ENCODE peak calls at places on chromosomes 7 and 10, in four cellular contexts. One of them, this sample, is unnamed.

GRCh38 chr10:119401671-119402395 is 140.7 kb downstream of the RGS10 start:
- DNase-seq in GM10248: no peak
- DNase-seq in lung: peak
- DNase-seq in HFF-Myc: peak
- DNase-seq in this sample: peak

GRCh38 chr10:32104622-32105509 is 48.6 kb upstream of the KIF5B start:
- DNase-seq in lung: no peak
- DNase-seq in GM10248: no peak
- DNase-seq in HFF-Myc: no peak
- DNase-seq in this sample: no peak

GRCh38 chr10:70582793-70583700 is 19.5 kb downstream of the PRF1 start:
- DNase-seq in HFF-Myc: no peak
- DNase-seq in GM10248: no peak
- DNase-seq in lung: no peak
- DNase-seq in this sample: no peak

GRCh38 chr10:93288679-93289634 is 193.2 kb downstream of the MYOF start:
- DNase-seq in GM10248: peak
- DNase-seq in lung: peak
- DNase-seq in HFF-Myc: peak
- DNase-seq in this sample: peak

GRCh38 chr10:69201045-69201444 is 19.1 kb upstream of the HKDC1 start:
- DNase-seq in HFF-Myc: no peak
- DNase-seq in lung: no peak
- DNase-seq in GM10248: no peak
- DNase-seq in this sample: no peak

GRCh38 chr10:86678999-86679792 is 10.9 kb downstream of the LDB3 start:
- DNase-seq in GM10248: peak
- DNase-seq in lung: no peak
- DNase-seq in HFF-Myc: no peak
- DNase-seq in this sample: no peak

GRCh38 chr7:80879849-80880248 is 39.0 kb downstream of the SEMA3C start:
- DNase-seq in lung: no peak
- DNase-seq in HFF-Myc: peak
- DNase-seq in GM10248: no peak
- DNase-seq in this sample: no peak

GRCh38 chr10:73263948-73264347 is 11.5 kb upstream of the MRPS16 start:
- DNase-seq in HFF-Myc: no peak
- DNase-seq in GM10248: no peak
- DNase-seq in lung: no peak
- DNase-seq in this sample: peak

GRCh38 chr10:23157691-23158369 is 34.3 kb upstream of the PTF1A start:
- DNase-seq in lung: no peak
- DNase-seq in GM10248: peak
- DNase-seq in HFF-Myc: peak
- DNase-seq in this sample: peak

GRCh38 chr10:94521276-94522250 is 24.0 kb upstream of the HELLS start:
- DNase-seq in lung: no peak
- DNase-seq in GM10248: no peak
- DNase-seq in HFF-Myc: no peak
- DNase-seq in this sample: no peak

GRCh38 chr10:48237856-48238250 is 36.6 kb downstream of the FRMPD2 start:
- DNase-seq in HFF-Myc: no peak
- DNase-seq in lung: no peak
- DNase-seq in GM10248: no peak
- DNase-seq in this sample: no peak

DNA sequence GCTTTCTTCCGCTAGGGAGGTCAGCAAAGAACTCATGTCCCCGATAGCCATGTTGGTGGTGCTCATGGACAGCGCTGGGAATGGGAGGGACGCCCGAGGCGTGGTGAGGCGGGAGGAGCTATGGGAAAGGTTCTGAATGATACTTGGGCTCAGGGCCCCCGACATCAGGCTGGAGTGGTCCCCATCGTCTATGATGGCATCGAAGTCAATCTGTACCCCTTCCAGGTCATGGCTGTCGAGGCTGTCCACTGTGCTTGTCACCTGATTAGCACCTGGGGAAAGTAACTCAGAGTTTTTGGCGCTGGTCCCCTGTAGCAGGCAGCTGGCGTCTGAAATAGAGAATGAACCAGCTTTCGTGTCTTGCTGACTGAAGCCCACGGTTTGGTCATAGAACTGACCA is 261.5 kb upstream of the INHBA start:
- DNase-seq in HFF-Myc: no peak
- DNase-seq in lung: no peak
- DNase-seq in GM10248: no peak
- DNase-seq in this sample: no peak
- TF ChIP-seq CTCF in HFF-Myc: no peak
- TF ChIP-seq CTCF in lung: no peak
- TF ChIP-seq CTCF in GM10248: no peak
- TF ChIP-seq CTCF in this sample: no peak

DNA sequence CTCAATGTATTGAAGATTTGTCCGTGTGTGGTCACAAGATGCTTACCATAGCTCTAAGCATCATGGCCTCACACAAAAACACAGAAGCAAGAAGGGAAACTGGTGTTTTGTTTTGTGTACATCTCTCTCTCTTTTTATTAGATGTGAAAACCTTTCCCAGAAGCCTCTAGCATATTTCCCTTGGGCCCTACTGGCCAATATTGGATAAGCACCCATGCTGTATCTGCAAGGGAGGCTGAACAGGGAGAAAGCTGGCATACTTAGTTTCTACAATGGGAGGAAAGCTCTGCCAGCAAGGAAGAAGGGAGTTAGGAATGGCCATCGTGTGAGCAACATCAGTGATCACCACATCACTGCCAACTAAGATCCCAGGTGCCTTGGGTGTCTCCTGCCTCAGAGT is 9.6 kb upstream of the NAMPT start:
- DNase-seq in lung: no peak
- DNase-seq in HFF-Myc: no peak
- DNase-seq in GM10248: no peak
- DNase-seq in this sample: no peak
- TF ChIP-seq CTCF in lung: no peak
- TF ChIP-seq CTCF in HFF-Myc: no peak
- TF ChIP-seq CTCF in GM10248: no peak
- TF ChIP-seq CTCF in this sample: peak

GRCh38 chr7:138979226-138979979 is 1.8 kb downstream of the KIAA1549 start:
- DNase-seq in HFF-Myc: no peak
- DNase-seq in lung: no peak
- DNase-seq in GM10248: no peak
- DNase-seq in this sample: peak
- TF ChIP-seq CTCF in HFF-Myc: no peak
- TF ChIP-seq CTCF in lung: no peak
- TF ChIP-seq CTCF in GM10248: no peak
- TF ChIP-seq CTCF in this sample: peak

DNA sequence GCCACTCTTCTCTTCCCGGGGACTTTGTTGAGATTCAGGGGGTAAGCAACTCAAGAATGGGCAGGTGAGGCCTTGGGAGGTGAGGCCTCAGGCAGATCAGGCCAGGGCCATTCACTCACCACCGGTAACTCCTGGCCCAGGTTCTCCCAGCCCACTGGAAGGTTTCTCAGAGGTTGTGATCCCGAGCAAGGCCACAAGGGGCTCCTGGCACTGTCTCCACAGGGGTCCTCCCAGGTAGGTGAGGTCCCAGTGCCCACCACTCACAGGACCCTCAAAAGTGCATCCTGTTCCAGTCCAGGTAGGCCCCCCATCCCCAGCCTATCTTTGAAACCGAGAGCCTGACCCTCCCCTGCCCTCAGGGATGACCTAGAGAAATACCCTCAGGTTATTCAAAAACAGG is 236.1 kb downstream of the BUB3 start:
- DNase-seq in GM10248: peak
- DNase-seq in HFF-Myc: no peak
- DNase-seq in lung: no peak
- DNase-seq in this sample: no peak
- TF ChIP-seq CTCF in GM10248: peak
- TF ChIP-seq CTCF in HFF-Myc: no peak
- TF ChIP-seq CTCF in lung: no peak
- TF ChIP-seq CTCF in this sample: no peak

DNA sequence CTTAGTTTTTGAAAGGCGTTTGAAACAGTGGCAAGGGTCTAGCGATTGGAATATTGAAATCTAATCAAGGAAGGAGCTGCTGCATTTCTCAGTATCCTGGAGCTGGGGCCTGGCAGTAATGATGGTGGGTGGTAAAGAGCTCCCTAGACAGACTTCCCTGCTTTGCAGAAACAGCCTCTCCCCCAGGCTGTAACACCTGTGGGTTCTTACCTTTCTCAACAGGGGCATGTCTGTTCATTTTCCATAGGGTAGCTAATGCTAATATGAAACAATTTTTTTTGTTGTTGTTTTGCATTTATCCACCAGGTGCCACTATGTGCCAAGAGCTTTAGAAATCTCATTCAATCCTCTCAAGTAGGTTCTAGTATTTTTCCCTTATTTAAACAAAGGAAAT is 345.5 kb downstream of the REEP3 start:
- DNase-seq in lung: no peak
- DNase-seq in HFF-Myc: peak
- DNase-seq in GM10248: no peak
- DNase-seq in this sample: peak
- TF ChIP-seq CTCF in lung: no peak
- TF ChIP-seq CTCF in HFF-Myc: no peak
- TF ChIP-seq CTCF in GM10248: no peak
- TF ChIP-seq CTCF in this sample: peak

GRCh38 chr10:76301950-76302349 is 870.5 kb downstream of the LRMDA start:
- DNase-seq in GM10248: no peak
- DNase-seq in lung: no peak
- DNase-seq in HFF-Myc: no peak
- DNase-seq in this sample: peak
- TF ChIP-seq CTCF in GM10248: no peak
- TF ChIP-seq CTCF in lung: no peak
- TF ChIP-seq CTCF in HFF-Myc: no peak
- TF ChIP-seq CTCF in this sample: peak

GRCh38 chr10:109852718-109853037 is 70.6 kb downstream of the XPNPEP1 start:
- DNase-seq in lung: no peak
- DNase-seq in HFF-Myc: no peak
- DNase-seq in GM10248: no peak
- DNase-seq in this sample: no peak
- TF ChIP-seq CTCF in lung: no peak
- TF ChIP-seq CTCF in HFF-Myc: no peak
- TF ChIP-seq CTCF in GM10248: no peak
- TF ChIP-seq CTCF in this sample: no peak

This sample was measured in epithelial cell of esophagus.